ENCODE peak calls at places on chromosomes 6 and 20, in nine cellular contexts. One of them, this sample, is unnamed.

GRCh38 chr6:138417493-138418117 is 13.6 kb downstream of the HEBP2 start:
- DNase-seq in NCI-H524: no peak
- DNase-seq in activated CD4-positive, alpha-beta T cell treated with anti-CD3 and anti-CD28 coated beads, Interleukin-2, amount 50 U/mL, for 4 hours: no peak
- DNase-seq in foreskin keratinocyte: no peak
- DNase-seq in NCI-H82: no peak
- DNase-seq in activated T-cell treated with anti-CD3 and anti-CD28 coated beads for 1 hour: no peak
- DNase-seq in neural progenitor cell: no peak
- DNase-seq in AG04450: no peak
- DNase-seq in CD4-positive, CD25-positive, alpha-beta regulatory T cell: no peak
- DNase-seq in this sample: no peak

GRCh38 chr20:20317195-20318113 is 50.5 kb upstream of the INSM1 start:
- DNase-seq in NCI-H524: peak; percentile 85
- DNase-seq in foreskin keratinocyte: no peak
- DNase-seq in AG04450: no peak
- DNase-seq in neural progenitor cell: no peak
- DNase-seq in NCI-H82: peak; percentile 51
- DNase-seq in activated CD4-positive, alpha-beta T cell treated with anti-CD3 and anti-CD28 coated beads, Interleukin-2, amount 50 U/mL, for 4 hours: no peak
- DNase-seq in activated T-cell treated with anti-CD3 and anti-CD28 coated beads for 1 hour: no peak
- DNase-seq in CD4-positive, CD25-positive, alpha-beta regulatory T cell: no peak
- DNase-seq in this sample: no peak

GRCh38 chr6:46502486-46503119 is 11.4 kb upstream of the RCAN2 start:
- DNase-seq in activated T-cell treated with anti-CD3 and anti-CD28 coated beads for 1 hour: no peak
- DNase-seq in activated CD4-positive, alpha-beta T cell treated with anti-CD3 and anti-CD28 coated beads, Interleukin-2, amount 50 U/mL, for 4 hours: no peak
- DNase-seq in NCI-H82: no peak
- DNase-seq in foreskin keratinocyte: no peak
- DNase-seq in CD4-positive, CD25-positive, alpha-beta regulatory T cell: no peak
- DNase-seq in AG04450: no peak
- DNase-seq in NCI-H524: no peak
- DNase-seq in neural progenitor cell: no peak
- DNase-seq in this sample: no peak

GRCh38 chr20:12354725-12355124 is 437.0 kb downstream of the BTBD3 start:
- DNase-seq in foreskin keratinocyte: no peak
- DNase-seq in activated T-cell treated with anti-CD3 and anti-CD28 coated beads for 1 hour: no peak
- DNase-seq in NCI-H82: no peak
- DNase-seq in CD4-positive, CD25-positive, alpha-beta regulatory T cell: no peak
- DNase-seq in activated CD4-positive, alpha-beta T cell treated with anti-CD3 and anti-CD28 coated beads, Interleukin-2, amount 50 U/mL, for 4 hours: no peak
- DNase-seq in NCI-H524: no peak
- DNase-seq in neural progenitor cell: no peak
- DNase-seq in AG04450: no peak
- DNase-seq in this sample: no peak

GRCh38 chr6:119325559-119326240 is 23.9 kb downstream of the MAN1A1 start:
- DNase-seq in CD4-positive, CD25-positive, alpha-beta regulatory T cell: no peak
- DNase-seq in AG04450: no peak
- DNase-seq in foreskin keratinocyte: no peak
- DNase-seq in activated T-cell treated with anti-CD3 and anti-CD28 coated beads for 1 hour: no peak
- DNase-seq in neural progenitor cell: no peak
- DNase-seq in NCI-H82: no peak
- DNase-seq in NCI-H524: no peak
- DNase-seq in activated CD4-positive, alpha-beta T cell treated with anti-CD3 and anti-CD28 coated beads, Interleukin-2, amount 50 U/mL, for 4 hours: no peak
- DNase-seq in this sample: no peak

GRCh38 chr20:4150095-4150492 is 134.7 kb upstream of the RNF24 start:
- DNase-seq in CD4-positive, CD25-positive, alpha-beta regulatory T cell: no peak
- DNase-seq in foreskin keratinocyte: no peak
- DNase-seq in NCI-H524: no peak
- DNase-seq in activated T-cell treated with anti-CD3 and anti-CD28 coated beads for 1 hour: no peak
- DNase-seq in neural progenitor cell: no peak
- DNase-seq in NCI-H82: no peak
- DNase-seq in activated CD4-positive, alpha-beta T cell treated with anti-CD3 and anti-CD28 coated beads, Interleukin-2, amount 50 U/mL, for 4 hours: no peak
- DNase-seq in AG04450: no peak
- DNase-seq in this sample: no peak

GRCh38 chr6:168116975-168117899 is 38.2 kb upstream of the FRMD1 start:
- DNase-seq in CD4-positive, CD25-positive, alpha-beta regulatory T cell: no peak
- DNase-seq in activated CD4-positive, alpha-beta T cell treated with anti-CD3 and anti-CD28 coated beads, Interleukin-2, amount 50 U/mL, for 4 hours: no peak
- DNase-seq in NCI-H524: no peak
- DNase-seq in activated T-cell treated with anti-CD3 and anti-CD28 coated beads for 1 hour: no peak
- DNase-seq in AG04450: no peak
- DNase-seq in foreskin keratinocyte: no peak
- DNase-seq in neural progenitor cell: no peak
- DNase-seq in NCI-H82: no peak
- DNase-seq in this sample: no peak

GRCh38 chr20:29741894-29742698 is 1515.4 kb upstream of the DEFB115 start:
- DNase-seq in neural progenitor cell: no peak
- DNase-seq in activated T-cell treated with anti-CD3 and anti-CD28 coated beads for 1 hour: no peak
- DNase-seq in NCI-H524: no peak
- DNase-seq in NCI-H82: no peak
- DNase-seq in CD4-positive, CD25-positive, alpha-beta regulatory T cell: no peak
- DNase-seq in foreskin keratinocyte: no peak
- DNase-seq in activated CD4-positive, alpha-beta T cell treated with anti-CD3 and anti-CD28 coated beads, Interleukin-2, amount 50 U/mL, for 4 hours: no peak
- DNase-seq in AG04450: no peak
- DNase-seq in this sample: no peak

GRCh38 chr6:89400912-89401399 is 11.1 kb downstream of the RRAGD start:
- DNase-seq in AG04450: no peak
- DNase-seq in activated CD4-positive, alpha-beta T cell treated with anti-CD3 and anti-CD28 coated beads, Interleukin-2, amount 50 U/mL, for 4 hours: no peak
- DNase-seq in activated T-cell treated with anti-CD3 and anti-CD28 coated beads for 1 hour: no peak
- DNase-seq in CD4-positive, CD25-positive, alpha-beta regulatory T cell: no peak
- DNase-seq in foreskin keratinocyte: no peak
- DNase-seq in neural progenitor cell: no peak
- DNase-seq in NCI-H524: no peak
- DNase-seq in NCI-H82: no peak
- DNase-seq in this sample: no peak

GRCh38 chr20:46931699-46932098 is 37.1 kb downstream of the EYA2 start:
- DNase-seq in AG04450: no peak
- DNase-seq in neural progenitor cell: no peak
- DNase-seq in NCI-H82: peak; percentile 27
- DNase-seq in activated CD4-positive, alpha-beta T cell treated with anti-CD3 and anti-CD28 coated beads, Interleukin-2, amount 50 U/mL, for 4 hours: no peak
- DNase-seq in CD4-positive, CD25-positive, alpha-beta regulatory T cell: no peak
- DNase-seq in activated T-cell treated with anti-CD3 and anti-CD28 coated beads for 1 hour: no peak
- DNase-seq in NCI-H524: no peak
- DNase-seq in foreskin keratinocyte: no peak
- DNase-seq in this sample: no peak

GRCh38 chr20:48186915-48187314 is 401.6 kb upstream of the SULF2 start:
- DNase-seq in activated T-cell treated with anti-CD3 and anti-CD28 coated beads for 1 hour: no peak
- DNase-seq in activated CD4-positive, alpha-beta T cell treated with anti-CD3 and anti-CD28 coated beads, Interleukin-2, amount 50 U/mL, for 4 hours: no peak
- DNase-seq in NCI-H524: peak; percentile 61
- DNase-seq in neural progenitor cell: peak; percentile 79
- DNase-seq in NCI-H82: peak; percentile 95
- DNase-seq in AG04450: no peak
- DNase-seq in foreskin keratinocyte: no peak
- DNase-seq in CD4-positive, CD25-positive, alpha-beta regulatory T cell: no peak
- DNase-seq in this sample: peak; percentile 18

GRCh38 chr20:341682-342081 is 5.2 kb upstream of the NRSN2 start:
- DNase-seq in CD4-positive, CD25-positive, alpha-beta regulatory T cell: no peak
- DNase-seq in foreskin keratinocyte: peak; percentile 93
- DNase-seq in activated CD4-positive, alpha-beta T cell treated with anti-CD3 and anti-CD28 coated beads, Interleukin-2, amount 50 U/mL, for 4 hours: no peak
- DNase-seq in neural progenitor cell: no peak
- DNase-seq in NCI-H82: no peak
- DNase-seq in AG04450: no peak
- DNase-seq in activated T-cell treated with anti-CD3 and anti-CD28 coated beads for 1 hour: no peak
- DNase-seq in NCI-H524: no peak
- DNase-seq in this sample: peak; percentile 94

GRCh38 chr20:59010995-59011873 is 4.2 kb upstream of the CTSZ start:
- DNase-seq in NCI-H82: no peak
- DNase-seq in activated T-cell treated with anti-CD3 and anti-CD28 coated beads for 1 hour: no peak
- DNase-seq in foreskin keratinocyte: peak; percentile 61
- DNase-seq in AG04450: peak; percentile 23
- DNase-seq in NCI-H524: no peak
- DNase-seq in activated CD4-positive, alpha-beta T cell treated with anti-CD3 and anti-CD28 coated beads, Interleukin-2, amount 50 U/mL, for 4 hours: no peak
- DNase-seq in CD4-positive, CD25-positive, alpha-beta regulatory T cell: no peak
- DNase-seq in neural progenitor cell: peak; percentile 15
- DNase-seq in this sample: peak; percentile 80

GRCh38 chr6:44676246-44676790 is 288.8 kb downstream of the CDC5L start:
- DNase-seq in neural progenitor cell: no peak
- DNase-seq in NCI-H82: peak; percentile 49
- DNase-seq in activated CD4-positive, alpha-beta T cell treated with anti-CD3 and anti-CD28 coated beads, Interleukin-2, amount 50 U/mL, for 4 hours: no peak
- DNase-seq in AG04450: no peak
- DNase-seq in NCI-H524: no peak
- DNase-seq in activated T-cell treated with anti-CD3 and anti-CD28 coated beads for 1 hour: no peak
- DNase-seq in CD4-positive, CD25-positive, alpha-beta regulatory T cell: no peak
- DNase-seq in foreskin keratinocyte: no peak
- DNase-seq in this sample: no peak

GRCh38 chr6:126335210-126335609 is 4.7 kb upstream of the CENPW start:
- DNase-seq in NCI-H82: peak; percentile 4
- DNase-seq in CD4-positive, CD25-positive, alpha-beta regulatory T cell: no peak
- DNase-seq in activated T-cell treated with anti-CD3 and anti-CD28 coated beads for 1 hour: no peak
- DNase-seq in activated CD4-positive, alpha-beta T cell treated with anti-CD3 and anti-CD28 coated beads, Interleukin-2, amount 50 U/mL, for 4 hours: no peak
- DNase-seq in AG04450: no peak
- DNase-seq in foreskin keratinocyte: no peak
- DNase-seq in NCI-H524: no peak
- DNase-seq in neural progenitor cell: no peak
- DNase-seq in this sample: no peak

GRCh38 chr6:20922743-20923142 is 388.5 kb downstream of the CDKAL1 start:
- DNase-seq in AG04450: no peak
- DNase-seq in foreskin keratinocyte: no peak
- DNase-seq in activated T-cell treated with anti-CD3 and anti-CD28 coated beads for 1 hour: no peak
- DNase-seq in neural progenitor cell: no peak
- DNase-seq in activated CD4-positive, alpha-beta T cell treated with anti-CD3 and anti-CD28 coated beads, Interleukin-2, amount 50 U/mL, for 4 hours: no peak
- DNase-seq in NCI-H524: no peak
- DNase-seq in CD4-positive, CD25-positive, alpha-beta regulatory T cell: no peak
- DNase-seq in NCI-H82: no peak
- DNase-seq in this sample: no peak

GRCh38 chr6:144017167-144018094 is 9.4 kb upstream of the PLAGL1 start:
- DNase-seq in neural progenitor cell: no peak
- DNase-seq in CD4-positive, CD25-positive, alpha-beta regulatory T cell: no peak
- DNase-seq in AG04450: no peak
- DNase-seq in activated CD4-positive, alpha-beta T cell treated with anti-CD3 and anti-CD28 coated beads, Interleukin-2, amount 50 U/mL, for 4 hours: no peak
- DNase-seq in NCI-H82: no peak
- DNase-seq in NCI-H524: no peak
- DNase-seq in foreskin keratinocyte: no peak
- DNase-seq in activated T-cell treated with anti-CD3 and anti-CD28 coated beads for 1 hour: no peak
- DNase-seq in this sample: no peak

GRCh38 chr20:54704032-54704635 is 228.7 kb downstream of the DOK5 start:
- DNase-seq in foreskin keratinocyte: no peak
- DNase-seq in CD4-positive, CD25-positive, alpha-beta regulatory T cell: no peak
- DNase-seq in neural progenitor cell: no peak
- DNase-seq in NCI-H524: no peak
- DNase-seq in AG04450: no peak
- DNase-seq in activated CD4-positive, alpha-beta T cell treated with anti-CD3 and anti-CD28 coated beads, Interleukin-2, amount 50 U/mL, for 4 hours: no peak
- DNase-seq in NCI-H82: no peak
- DNase-seq in activated T-cell treated with anti-CD3 and anti-CD28 coated beads for 1 hour: no peak
- DNase-seq in this sample: no peak

GRCh38 chr20:24460712-24461111 is 8.7 kb upstream of the SYNDIG1 start:
- DNase-seq in NCI-H82: no peak
- DNase-seq in AG04450: no peak
- DNase-seq in activated CD4-positive, alpha-beta T cell treated with anti-CD3 and anti-CD28 coated beads, Interleukin-2, amount 50 U/mL, for 4 hours: no peak
- DNase-seq in CD4-positive, CD25-positive, alpha-beta regulatory T cell: no peak
- DNase-seq in neural progenitor cell: no peak
- DNase-seq in foreskin keratinocyte: no peak
- DNase-seq in NCI-H524: no peak
- DNase-seq in activated T-cell treated with anti-CD3 and anti-CD28 coated beads for 1 hour: no peak
- DNase-seq in this sample: no peak

GRCh38 chr20:1870792-1871550 is 24.2 kb upstream of the SIRPA start:
- DNase-seq in CD4-positive, CD25-positive, alpha-beta regulatory T cell: no peak
- DNase-seq in NCI-H82: no peak
- DNase-seq in NCI-H524: no peak
- DNase-seq in neural progenitor cell: no peak
- DNase-seq in AG04450: no peak
- DNase-seq in activated CD4-positive, alpha-beta T cell treated with anti-CD3 and anti-CD28 coated beads, Interleukin-2, amount 50 U/mL, for 4 hours: no peak
- DNase-seq in foreskin keratinocyte: no peak
- DNase-seq in activated T-cell treated with anti-CD3 and anti-CD28 coated beads for 1 hour: no peak
- DNase-seq in this sample: no peak

GRCh38 chr20:58308680-58309527 is 611 bp upstream of the RAB22A start:
- DNase-seq in CD4-positive, CD25-positive, alpha-beta regulatory T cell: peak; percentile 63
- DNase-seq in NCI-H82: peak; percentile 47
- DNase-seq in neural progenitor cell: peak; percentile 76
- DNase-seq in AG04450: peak; percentile 11
- DNase-seq in activated CD4-positive, alpha-beta T cell treated with anti-CD3 and anti-CD28 coated beads, Interleukin-2, amount 50 U/mL, for 4 hours: peak; percentile 44
- DNase-seq in foreskin keratinocyte: no peak
- DNase-seq in NCI-H524: no peak
- DNase-seq in activated T-cell treated with anti-CD3 and anti-CD28 coated beads for 1 hour: peak; percentile 47
- DNase-seq in this sample: peak; percentile 40

GRCh38 chr20:50746138-50746940 is 15.0 kb downstream of the PARD6B start:
- DNase-seq in NCI-H82: peak; percentile 23
- DNase-seq in NCI-H524: no peak
- DNase-seq in activated CD4-positive, alpha-beta T cell treated with anti-CD3 and anti-CD28 coated beads, Interleukin-2, amount 50 U/mL, for 4 hours: no peak
- DNase-seq in neural progenitor cell: no peak
- DNase-seq in AG04450: no peak
- DNase-seq in foreskin keratinocyte: no peak
- DNase-seq in activated T-cell treated with anti-CD3 and anti-CD28 coated beads for 1 hour: no peak
- DNase-seq in CD4-positive, CD25-positive, alpha-beta regulatory T cell: no peak
- DNase-seq in this sample: peak; percentile 48

GRCh38 chr20:2708665-2709064 is 16.1 kb downstream of the EBF4 start:
- DNase-seq in NCI-H524: no peak
- DNase-seq in foreskin keratinocyte: no peak
- DNase-seq in NCI-H82: no peak
- DNase-seq in neural progenitor cell: no peak
- DNase-seq in activated T-cell treated with anti-CD3 and anti-CD28 coated beads for 1 hour: no peak
- DNase-seq in activated CD4-positive, alpha-beta T cell treated with anti-CD3 and anti-CD28 coated beads, Interleukin-2, amount 50 U/mL, for 4 hours: no peak
- DNase-seq in CD4-positive, CD25-positive, alpha-beta regulatory T cell: no peak
- DNase-seq in AG04450: no peak
- DNase-seq in this sample: no peak

GRCh38 chr20:23018941-23019340 is 16.2 kb upstream of the SSTR4 start:
- DNase-seq in AG04450: no peak
- DNase-seq in NCI-H524: no peak
- DNase-seq in activated CD4-positive, alpha-beta T cell treated with anti-CD3 and anti-CD28 coated beads, Interleukin-2, amount 50 U/mL, for 4 hours: no peak
- DNase-seq in foreskin keratinocyte: no peak
- DNase-seq in neural progenitor cell: no peak
- DNase-seq in NCI-H82: no peak
- DNase-seq in CD4-positive, CD25-positive, alpha-beta regulatory T cell: no peak
- DNase-seq in activated T-cell treated with anti-CD3 and anti-CD28 coated beads for 1 hour: no peak
- DNase-seq in this sample: no peak

GRCh38 chr20:22385602-22386299 is 198.6 kb downstream of the FOXA2 start:
- DNase-seq in foreskin keratinocyte: no peak
- DNase-seq in activated CD4-positive, alpha-beta T cell treated with anti-CD3 and anti-CD28 coated beads, Interleukin-2, amount 50 U/mL, for 4 hours: no peak
- DNase-seq in NCI-H82: no peak
- DNase-seq in activated T-cell treated with anti-CD3 and anti-CD28 coated beads for 1 hour: no peak
- DNase-seq in CD4-positive, CD25-positive, alpha-beta regulatory T cell: no peak
- DNase-seq in neural progenitor cell: peak; percentile 45
- DNase-seq in AG04450: no peak
- DNase-seq in NCI-H524: no peak
- DNase-seq in this sample: peak; percentile 27

GRCh38 chr20:45792513-45793118 is 862 bp downstream of the DNTTIP1 start:
- DNase-seq in activated T-cell treated with anti-CD3 and anti-CD28 coated beads for 1 hour: no peak
- DNase-seq in foreskin keratinocyte: no peak
- DNase-seq in neural progenitor cell: no peak
- DNase-seq in activated CD4-positive, alpha-beta T cell treated with anti-CD3 and anti-CD28 coated beads, Interleukin-2, amount 50 U/mL, for 4 hours: no peak
- DNase-seq in NCI-H524: no peak
- DNase-seq in CD4-positive, CD25-positive, alpha-beta regulatory T cell: no peak
- DNase-seq in AG04450: no peak
- DNase-seq in NCI-H82: no peak
- DNase-seq in this sample: no peak

GRCh38 chr6:108947114-108947854 is 99.1 kb downstream of the ARMC2 start:
- DNase-seq in activated CD4-positive, alpha-beta T cell treated with anti-CD3 and anti-CD28 coated beads, Interleukin-2, amount 50 U/mL, for 4 hours: no peak
- DNase-seq in foreskin keratinocyte: peak; percentile 97
- DNase-seq in neural progenitor cell: no peak
- DNase-seq in CD4-positive, CD25-positive, alpha-beta regulatory T cell: no peak
- DNase-seq in NCI-H524: no peak
- DNase-seq in AG04450: peak; percentile 20
- DNase-seq in NCI-H82: no peak
- DNase-seq in activated T-cell treated with anti-CD3 and anti-CD28 coated beads for 1 hour: no peak
- DNase-seq in this sample: peak; percentile 97

GRCh38 chr20:24775966-24776365 is 173.1 kb upstream of the CST7 start:
- DNase-seq in neural progenitor cell: no peak
- DNase-seq in CD4-positive, CD25-positive, alpha-beta regulatory T cell: no peak
- DNase-seq in activated T-cell treated with anti-CD3 and anti-CD28 coated beads for 1 hour: no peak
- DNase-seq in foreskin keratinocyte: no peak
- DNase-seq in AG04450: no peak
- DNase-seq in activated CD4-positive, alpha-beta T cell treated with anti-CD3 and anti-CD28 coated beads, Interleukin-2, amount 50 U/mL, for 4 hours: no peak
- DNase-seq in NCI-H82: no peak
- DNase-seq in NCI-H524: no peak
- DNase-seq in this sample: peak; percentile 36

GRCh38 chr20:23624307-23624706 is 13.4 kb downstream of the CST3 start:
- DNase-seq in neural progenitor cell: no peak
- DNase-seq in activated CD4-positive, alpha-beta T cell treated with anti-CD3 and anti-CD28 coated beads, Interleukin-2, amount 50 U/mL, for 4 hours: no peak
- DNase-seq in CD4-positive, CD25-positive, alpha-beta regulatory T cell: no peak
- DNase-seq in foreskin keratinocyte: peak; percentile 25
- DNase-seq in NCI-H524: no peak
- DNase-seq in activated T-cell treated with anti-CD3 and anti-CD28 coated beads for 1 hour: no peak
- DNase-seq in NCI-H82: no peak
- DNase-seq in AG04450: no peak
- DNase-seq in this sample: peak; percentile 52

GRCh38 chr20:6767536-6768227 is at the start of gene BMP2:
- DNase-seq in NCI-H524: peak; percentile 38
- DNase-seq in CD4-positive, CD25-positive, alpha-beta regulatory T cell: no peak
- DNase-seq in neural progenitor cell: peak; percentile 87
- DNase-seq in foreskin keratinocyte: peak; percentile 33
- DNase-seq in activated T-cell treated with anti-CD3 and anti-CD28 coated beads for 1 hour: no peak
- DNase-seq in activated CD4-positive, alpha-beta T cell treated with anti-CD3 and anti-CD28 coated beads, Interleukin-2, amount 50 U/mL, for 4 hours: no peak
- DNase-seq in NCI-H82: peak; percentile 59
- DNase-seq in AG04450: no peak
- DNase-seq in this sample: peak; percentile 69

GRCh38 chr20:1983311-1983710 is 10.5 kb downstream of the PDYN start:
- DNase-seq in NCI-H82: no peak
- DNase-seq in neural progenitor cell: no peak
- DNase-seq in CD4-positive, CD25-positive, alpha-beta regulatory T cell: no peak
- DNase-seq in activated T-cell treated with anti-CD3 and anti-CD28 coated beads for 1 hour: no peak
- DNase-seq in NCI-H524: no peak
- DNase-seq in activated CD4-positive, alpha-beta T cell treated with anti-CD3 and anti-CD28 coated beads, Interleukin-2, amount 50 U/mL, for 4 hours: no peak
- DNase-seq in foreskin keratinocyte: no peak
- DNase-seq in AG04450: no peak
- DNase-seq in this sample: no peak